ENCODE peak calls at places on chromosomes 2 and 18, in six cellular contexts. One of them, this sample, is unnamed.

GRCh38 chr18:41096504-41096903 is 858.5 kb upstream of the PIK3C3 start:
- DNase-seq in H1: no peak
- DNase-seq in fibroblast of lung: peak; percentile 68
- DNase-seq in neural progenitor cell: peak; percentile 15
- DNase-seq in GM12878: no peak
- DNase-seq in hepatocyte: peak; percentile 14
- DNase-seq in this sample: peak; percentile 35

GRCh38 chr2:237458519-237458918 is 28.5 kb upstream of the MLPH start:
- DNase-seq in fibroblast of lung: no peak
- DNase-seq in neural progenitor cell: no peak
- DNase-seq in GM12878: no peak
- DNase-seq in H1: no peak
- DNase-seq in hepatocyte: no peak
- DNase-seq in this sample: no peak

GRCh38 chr2:131062066-131062465 is 31.2 kb downstream of the FAM168B start:
- DNase-seq in neural progenitor cell: no peak
- DNase-seq in GM12878: no peak
- DNase-seq in hepatocyte: no peak
- DNase-seq in H1: no peak
- DNase-seq in fibroblast of lung: peak; percentile 26
- DNase-seq in this sample: no peak

GRCh38 chr18:58239879-58240278 is 195.9 kb downstream of the NEDD4L start:
- DNase-seq in H1: no peak
- DNase-seq in GM12878: no peak
- DNase-seq in hepatocyte: no peak
- DNase-seq in fibroblast of lung: peak; percentile 35
- DNase-seq in neural progenitor cell: no peak
- DNase-seq in this sample: peak; percentile 35

GRCh38 chr18:28735731-28736130 is 558.8 kb upstream of the CDH2 start:
- DNase-seq in fibroblast of lung: peak; percentile 98
- DNase-seq in GM12878: no peak
- DNase-seq in neural progenitor cell: no peak
- DNase-seq in H1: no peak
- DNase-seq in hepatocyte: no peak
- DNase-seq in this sample: peak; percentile 46

GRCh38 chr2:12251121-12251520 is 465.6 kb upstream of the TRIB2 start:
- DNase-seq in neural progenitor cell: no peak
- DNase-seq in fibroblast of lung: peak; percentile 17
- DNase-seq in GM12878: no peak
- DNase-seq in hepatocyte: no peak
- DNase-seq in H1: no peak
- DNase-seq in this sample: no peak

GRCh38 chr2:217314021-217314460 is 454.2 kb upstream of the TNP1 start:
- DNase-seq in neural progenitor cell: no peak
- DNase-seq in H1: no peak
- DNase-seq in fibroblast of lung: no peak
- DNase-seq in GM12878: no peak
- DNase-seq in hepatocyte: peak; percentile 47
- DNase-seq in this sample: no peak

GRCh38 chr2:29606105-29606871 is 315.1 kb downstream of the ALK start:
- DNase-seq in neural progenitor cell: no peak
- DNase-seq in H1: no peak
- DNase-seq in GM12878: no peak
- DNase-seq in fibroblast of lung: peak; percentile 98
- DNase-seq in hepatocyte: no peak
- DNase-seq in this sample: peak; percentile 71

GRCh38 chr2:40220177-40220925 is 231.5 kb downstream of the SLC8A1 start:
- DNase-seq in hepatocyte: no peak
- DNase-seq in neural progenitor cell: no peak
- DNase-seq in H1: no peak
- DNase-seq in GM12878: no peak
- DNase-seq in fibroblast of lung: peak; percentile 65
- DNase-seq in this sample: peak; percentile 48

GRCh38 chr2:24586955-24587354 is 95.9 kb downstream of the NCOA1 start:
- DNase-seq in hepatocyte: no peak
- DNase-seq in H1: no peak
- DNase-seq in fibroblast of lung: no peak
- DNase-seq in GM12878: peak; percentile 66
- DNase-seq in neural progenitor cell: no peak
- DNase-seq in this sample: no peak

GRCh38 chr2:226678422-226678821 is 121.2 kb downstream of the IRS1 start:
- DNase-seq in fibroblast of lung: no peak
- DNase-seq in hepatocyte: no peak
- DNase-seq in neural progenitor cell: no peak
- DNase-seq in H1: no peak
- DNase-seq in GM12878: no peak
- DNase-seq in this sample: no peak

GRCh38 chr2:72142743-72143440 is 4.8 kb downstream of the CYP26B1 start:
- DNase-seq in fibroblast of lung: no peak
- DNase-seq in hepatocyte: peak; percentile 86
- DNase-seq in neural progenitor cell: peak; percentile 85
- DNase-seq in H1: no peak
- DNase-seq in GM12878: no peak
- DNase-seq in this sample: no peak

DNA sequence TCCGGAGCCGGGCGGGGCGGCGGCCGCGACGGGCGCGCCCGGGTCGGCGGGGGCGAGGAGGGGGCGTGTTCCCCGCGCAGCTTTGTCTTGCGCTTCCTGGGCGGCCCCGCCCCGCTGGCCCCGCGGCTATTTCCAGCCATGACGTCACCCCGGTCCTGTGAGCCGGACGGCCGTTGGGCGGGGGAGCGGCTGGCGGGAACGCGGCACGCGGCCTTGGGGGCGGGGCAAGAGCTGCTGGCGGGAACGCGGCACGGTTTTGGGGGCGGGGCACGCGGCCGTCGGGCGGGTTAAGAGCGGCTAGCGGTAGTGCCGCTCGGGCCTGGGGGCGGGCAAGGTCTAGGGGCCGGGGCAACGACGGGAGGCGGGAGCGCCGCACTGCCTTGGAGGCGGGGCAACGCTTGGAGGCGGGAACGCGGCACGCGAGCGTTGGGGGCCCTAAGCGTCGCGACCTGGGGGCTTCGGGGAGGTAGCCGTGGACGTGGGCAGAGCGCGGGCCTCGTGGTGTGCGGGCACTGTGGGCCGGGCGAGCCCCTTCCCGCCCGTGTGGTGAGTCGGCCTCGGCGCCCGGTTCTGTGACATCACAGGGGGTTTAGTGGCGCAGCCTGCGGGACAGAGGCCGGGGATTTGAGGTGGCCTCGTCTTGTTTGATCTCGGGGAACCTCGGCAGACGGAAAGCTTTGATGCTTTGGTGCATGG is 704 bp downstream of the KLF11 start:
- DNase-seq in fibroblast of lung: peak; percentile 87
- DNase-seq in H1: no peak
- DNase-seq in GM12878: no peak
- DNase-seq in hepatocyte: peak; percentile 98
- DNase-seq in neural progenitor cell: peak; percentile 94
- DNase-seq in this sample: peak; percentile 88
- H3K4me3 ChIP-seq in fibroblast of lung: peak overlapping the region; percentile 53
- H3K4me3 ChIP-seq in H1: peak overlapping the region; percentile 61
- H3K4me3 ChIP-seq in GM12878: no peak overlapping the region
- H3K4me3 ChIP-seq in hepatocyte: peak overlapping the region; percentile 26
- H3K4me3 ChIP-seq in neural progenitor cell: peak overlapping the region; percentile 38
- H3K4me3 ChIP-seq in this sample: peak overlapping the region; percentile 72

GRCh38 chr2:239396881-239397681 is 3.7 kb downstream of the HDAC4 start:
- DNase-seq in H1: no peak
- DNase-seq in neural progenitor cell: no peak
- DNase-seq in GM12878: no peak
- DNase-seq in hepatocyte: no peak
- DNase-seq in fibroblast of lung: no peak
- DNase-seq in this sample: no peak
- H3K79me2 ChIP-seq in H1: peaks cover 78% of the 10 kb centered on the region
- H3K79me2 ChIP-seq in neural progenitor cell: peaks cover 80% of the 10 kb centered on the region
- H3K79me2 ChIP-seq in GM12878: peaks cover 2% of the 10 kb centered on the region
- H3K79me2 ChIP-seq in hepatocyte: peaks cover 77% of the 10 kb centered on the region
- H3K79me2 ChIP-seq in fibroblast of lung: peaks cover 29% of the 10 kb centered on the region
- H3K79me2 ChIP-seq in this sample: peaks cover 63% of the 10 kb centered on the region

DNA sequence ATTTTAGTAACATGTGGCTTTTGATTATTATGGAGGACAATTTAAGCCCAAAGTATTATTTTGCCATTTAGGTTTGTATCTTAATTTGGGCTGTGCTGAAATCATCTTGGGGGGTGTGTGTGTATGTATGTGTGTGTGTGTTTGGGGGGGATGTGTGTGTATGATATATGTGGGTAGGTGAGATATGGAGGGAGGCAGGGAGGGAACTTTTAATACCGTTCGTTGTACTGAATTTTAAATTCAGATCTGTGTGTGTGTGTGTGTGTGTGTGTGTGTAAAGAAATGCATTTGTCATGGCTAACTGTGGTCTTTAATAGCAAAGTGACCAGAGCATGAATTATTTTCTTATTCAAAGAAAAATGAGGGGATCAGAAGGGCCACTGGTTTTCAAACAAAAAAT is 113.7 kb downstream of the LTBP1 start:
- DNase-seq in GM12878: no peak
- DNase-seq in H1: no peak
- DNase-seq in fibroblast of lung: no peak
- DNase-seq in hepatocyte: no peak
- DNase-seq in neural progenitor cell: no peak
- DNase-seq in this sample: no peak
- H3K4me3 ChIP-seq in GM12878: no peak overlapping the region
- H3K4me3 ChIP-seq in H1: no peak overlapping the region
- H3K4me3 ChIP-seq in fibroblast of lung: no peak overlapping the region
- H3K4me3 ChIP-seq in hepatocyte: no peak overlapping the region
- H3K4me3 ChIP-seq in neural progenitor cell: no peak overlapping the region
- H3K4me3 ChIP-seq in this sample: no peak overlapping the region

GRCh38 chr18:23452728-23453656 is at the start of gene RIOK3:
- DNase-seq in H1: peak; percentile 90
- DNase-seq in neural progenitor cell: peak; percentile 98
- DNase-seq in GM12878: peak; percentile 86
- DNase-seq in fibroblast of lung: peak; percentile 95
- DNase-seq in hepatocyte: peak; percentile 98
- DNase-seq in this sample: peak; percentile 97
- H3K79me2 ChIP-seq in H1: peaks cover 34% of the 10 kb centered on the region
- H3K79me2 ChIP-seq in neural progenitor cell: peaks cover 49% of the 10 kb centered on the region
- H3K79me2 ChIP-seq in GM12878: peaks cover 52% of the 10 kb centered on the region
- H3K79me2 ChIP-seq in fibroblast of lung: peaks cover 46% of the 10 kb centered on the region
- H3K79me2 ChIP-seq in hepatocyte: peaks cover 47% of the 10 kb centered on the region
- H3K79me2 ChIP-seq in this sample: peaks cover 50% of the 10 kb centered on the region

DNA sequence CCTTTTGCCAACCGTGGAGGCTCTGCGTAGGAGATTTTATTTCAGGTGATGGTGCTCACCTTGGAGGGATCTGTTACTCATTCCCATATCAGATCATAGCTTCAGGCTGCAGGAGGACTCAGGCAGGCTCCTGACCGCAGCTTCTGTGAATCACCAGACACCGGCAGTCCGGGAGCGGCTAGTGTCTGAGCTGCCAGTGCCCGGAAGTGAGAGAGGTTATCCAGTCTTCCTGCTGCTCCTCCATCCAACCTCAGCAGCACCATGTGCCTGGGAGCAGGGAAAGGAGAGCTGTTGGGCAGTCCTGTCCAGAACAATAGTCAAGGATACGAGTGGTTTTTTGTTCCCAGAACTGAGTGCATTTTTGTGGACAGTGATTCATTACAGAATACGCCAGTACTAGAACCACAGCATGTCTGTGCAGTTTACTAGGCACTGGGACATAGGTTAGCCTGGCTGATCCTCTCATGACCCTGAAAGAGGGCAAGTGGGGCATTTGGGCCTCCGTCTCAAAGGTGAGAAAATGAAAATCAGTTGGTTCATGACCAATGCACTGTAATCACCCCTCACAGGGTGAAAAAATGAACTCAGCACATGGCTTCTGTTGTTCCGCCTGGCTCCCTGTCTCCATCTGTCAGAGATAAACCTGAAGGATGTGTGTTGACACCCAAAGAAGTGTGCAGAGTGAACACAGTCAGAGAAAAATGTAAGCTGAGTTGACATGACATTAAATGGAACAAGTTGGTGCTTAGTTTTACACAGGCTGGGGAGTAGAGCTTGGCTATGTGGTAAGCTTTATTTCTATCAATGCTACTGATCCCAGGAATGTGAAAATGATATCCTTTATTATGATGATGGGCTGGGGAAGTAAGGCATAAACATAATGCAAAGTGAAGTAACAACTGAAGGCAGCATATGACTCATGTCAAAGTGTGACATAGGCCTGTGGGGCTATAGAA is 12.2 kb downstream of the FHOD3 start:
- DNase-seq in H1: no peak
- DNase-seq in hepatocyte: peak; percentile 58
- DNase-seq in GM12878: no peak
- DNase-seq in neural progenitor cell: no peak
- DNase-seq in fibroblast of lung: peak; percentile 100
- DNase-seq in this sample: peak; percentile 100
- H3K4me3 ChIP-seq in H1: no peak overlapping the region
- H3K4me3 ChIP-seq in hepatocyte: no peak overlapping the region
- H3K4me3 ChIP-seq in GM12878: no peak overlapping the region
- H3K4me3 ChIP-seq in neural progenitor cell: no peak overlapping the region
- H3K4me3 ChIP-seq in fibroblast of lung: no peak overlapping the region
- H3K4me3 ChIP-seq in this sample: no peak overlapping the region

GRCh38 chr2:101082993-101083392 is 68.2 kb downstream of the TBC1D8 start:
- DNase-seq in hepatocyte: no peak
- DNase-seq in fibroblast of lung: no peak
- DNase-seq in neural progenitor cell: no peak
- DNase-seq in H1: no peak
- DNase-seq in GM12878: no peak
- DNase-seq in this sample: no peak

GRCh38 chr2:101089942-101090799 is 61.0 kb downstream of the TBC1D8 start:
- DNase-seq in fibroblast of lung: no peak
- DNase-seq in hepatocyte: no peak
- DNase-seq in GM12878: no peak
- DNase-seq in neural progenitor cell: no peak
- DNase-seq in H1: no peak
- DNase-seq in this sample: no peak

GRCh38 chr2:101083613-101084012 is 67.6 kb downstream of the TBC1D8 start:
- DNase-seq in H1: no peak
- DNase-seq in fibroblast of lung: no peak
- DNase-seq in neural progenitor cell: no peak
- DNase-seq in hepatocyte: peak; percentile 14
- DNase-seq in GM12878: no peak
- DNase-seq in this sample: no peak

GRCh38 chr2:101089419-101089818 is 61.8 kb downstream of the TBC1D8 start:
- DNase-seq in fibroblast of lung: no peak
- DNase-seq in H1: no peak
- DNase-seq in GM12878: peak; percentile 66
- DNase-seq in hepatocyte: no peak
- DNase-seq in neural progenitor cell: no peak
- DNase-seq in this sample: no peak

DNA sequence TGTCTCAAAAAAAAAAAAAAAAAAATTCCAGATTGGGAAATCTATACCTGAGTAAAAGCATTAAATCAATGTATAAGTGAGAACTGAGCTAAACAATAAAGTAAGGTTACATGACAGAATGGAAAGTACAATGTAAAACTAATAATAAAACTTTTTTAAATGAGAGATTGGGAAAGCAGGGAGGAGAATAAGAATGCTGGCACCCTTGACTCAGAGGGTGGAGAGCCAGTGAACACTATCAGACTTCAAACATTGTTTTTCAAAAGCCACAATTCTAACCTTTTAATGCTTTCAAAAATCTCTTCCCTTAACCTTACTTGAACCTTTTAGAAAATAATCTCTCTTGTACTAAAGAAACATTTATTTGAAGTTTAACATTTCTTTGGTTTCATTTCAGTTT is 63.5 kb downstream of the TBC1D8 start:
- DNase-seq in GM12878: no peak
- DNase-seq in neural progenitor cell: no peak
- DNase-seq in H1: no peak
- DNase-seq in hepatocyte: no peak
- DNase-seq in fibroblast of lung: no peak
- DNase-seq in this sample: peak; percentile 24
- H3K79me2 ChIP-seq in GM12878: no peaks in the 10 kb centered on the region
- H3K79me2 ChIP-seq in neural progenitor cell: no peaks in the 10 kb centered on the region
- H3K79me2 ChIP-seq in H1: peaks cover 4% of the 10 kb centered on the region
- H3K79me2 ChIP-seq in hepatocyte: peaks cover 5% of the 10 kb centered on the region
- H3K79me2 ChIP-seq in fibroblast of lung: no peaks in the 10 kb centered on the region
- H3K79me2 ChIP-seq in this sample: peaks cover 20% of the 10 kb centered on the region

GRCh38 chr18:68721681-68722583 is 7.0 kb upstream of the TMX3 start:
- DNase-seq in GM12878: peak; percentile 30
- DNase-seq in fibroblast of lung: no peak
- DNase-seq in H1: no peak
- DNase-seq in hepatocyte: no peak
- DNase-seq in neural progenitor cell: no peak
- DNase-seq in this sample: peak; percentile 12
- H3K4me3 ChIP-seq in GM12878: peak overlapping the region; percentile 54
- H3K4me3 ChIP-seq in fibroblast of lung: peak overlapping the region; percentile 42
- H3K4me3 ChIP-seq in H1: no peak overlapping the region
- H3K4me3 ChIP-seq in hepatocyte: no peak overlapping the region
- H3K4me3 ChIP-seq in neural progenitor cell: no peak overlapping the region
- H3K4me3 ChIP-seq in this sample: peak overlapping the region; percentile 1